ENCODE peak calls at places on chromosomes 5 and 9, in four cellular contexts. X is cardiac fibroblast, O is HFFc6, Z is lower lobe of right lung. G is an unnamed sample.

GRCh38 chr5:123482258-123482657 is 29.7 kb upstream of the CSNK1G3 start:
- DNase-seq in X (no peak), O (no peak), Z (no peak), G (no peak)

GRCh38 chr5:72065751-72066255 is 41.5 kb upstream of the MAP1B start:
- DNase-seq in X (peak; percentile 32), O (peak; percentile 37), Z (no peak), G (no peak)

GRCh38 chr5:159673538-159673937 is 242.7 kb upstream of the ADRA1B start:
- DNase-seq in X (no peak), O (no peak), Z (no peak), G (no peak)

GRCh38 chr5:37112383-37112991 is 136.7 kb downstream of the CPLANE1 start:
- DNase-seq in X (no peak), O (no peak), Z (no peak), G (no peak)

GRCh38 chr9:20981486-20981885 is 50.0 kb downstream of the HACD4 start:
- DNase-seq in X (peak; percentile 87), O (peak; percentile 80), Z (peak; percentile 54), G (no peak)

GRCh38 chr9:129671065-129671464 is 5.6 kb downstream of the PRRX2 start:
- DNase-seq in X (no peak), O (no peak), Z (no peak), G (no peak)

GRCh38 chr5:1161108-1161831 is 40.1 kb upstream of the SLC6A19 start:
- DNase-seq in X (no peak), O (no peak), Z (no peak), G (peak; percentile 84)

GRCh38 chr5:15702102-15702501 is 202.1 kb downstream of the FBXL7 start:
- DNase-seq in X (peak; percentile 70), O (peak; percentile 8), Z (no peak), G (no peak)

GRCh38 chr5:139417214-139417613 is 13.3 kb upstream of the SPATA24 start:
- DNase-seq in X (peak; percentile 44), O (no peak), Z (no peak), G (no peak)

GRCh38 chr5:59020611-59021285 is 437.9 kb downstream of the RAB3C start:
- DNase-seq in X (no peak), O (no peak), Z (no peak), G (no peak)

GRCh38 chr9:96071245-96072124 is 196.0 kb downstream of the ERCC6L2 start:
- DNase-seq in X (peak; percentile 48), O (peak; percentile 47), Z (no peak), G (no peak)

GRCh38 chr5:52787600-52788504 is at the start of the genes ITGA1 and PELO:
- DNase-seq in X (peak; percentile 88), O (peak; percentile 79), Z (peak; percentile 74), G (peak; percentile 79)

GRCh38 chr9:16319646-16320045 is 550.8 kb downstream of the BNC2 start:
- DNase-seq in X (no peak), O (no peak), Z (no peak), G (no peak)

GRCh38 chr9:134319306-134320194 is 6.7 kb upstream of the RXRA start:
- DNase-seq in X (no peak), O (no peak), Z (peak; percentile 30), G (peak; percentile 46)

GRCh38 chr5:119220576-119221197 is 135.1 kb upstream of the TNFAIP8 start:
- DNase-seq in X (no peak), O (no peak), Z (no peak), G (no peak)

GRCh38 chr5:132315529-132316067 is 21.4 kb downstream of the SLC22A4 start:
- DNase-seq in X (no peak), O (no peak), Z (no peak), G (no peak)

GRCh38 chr5:137609122-137609521 is 110.0 kb upstream of the SPOCK1 start:
- DNase-seq in X (peak; percentile 47), O (peak; percentile 73), Z (no peak), G (no peak)

GRCh38 chr5:95609711-95610110 is 10.2 kb upstream of the GPR150 start:
- DNase-seq in X (no peak), O (no peak), Z (no peak), G (no peak)

GRCh38 chr9:72526901-72527800 is 5.7 kb downstream of the TMC1 start:
- DNase-seq in X (peak; percentile 96), O (peak; percentile 93), Z (peak; percentile 78), G (peak; percentile 86)

GRCh38 chr5:176438959-176439757 is 9.0 kb upstream of the FAF2 start:
- DNase-seq in X (peak; percentile 67), O (peak; percentile 63), Z (no peak), G (no peak)

GRCh38 chr5:79845448-79846197 is 145.4 kb downstream of the MTX3 start:
- DNase-seq in X (peak; percentile 44), O (peak; percentile 76), Z (no peak), G (no peak)

GRCh38 chr5:143887901-143888648 is 76.1 kb downstream of the HMHB1 start:
- DNase-seq in X (peak; percentile 53), O (peak; percentile 85), Z (no peak), G (no peak)

GRCh38 chr9:134945509-134946275 is 28.0 kb upstream of the FCN1 start:
- DNase-seq in X (no peak), O (no peak), Z (no peak), G (no peak)

GRCh38 chr5:14581891-14582796 is 552 bp downstream of the OTULINL start:
- DNase-seq in X (peak; percentile 22), O (peak; percentile 23), Z (peak; percentile 84), G (peak; percentile 75)

GRCh38 chr9:98099898-98100297 is 19.1 kb downstream of the TRIM14 start:
- DNase-seq in X (no peak), O (no peak), Z (no peak), G (no peak)

GRCh38 chr5:548256-548655 is 24.0 kb upstream of the SLC9A3 start:
- DNase-seq in X (no peak), O (peak; percentile 36), Z (peak; percentile 63), G (no peak)

GRCh38 chr5:168669668-168670378 is 90.7 kb upstream of the PANK3 start:
- DNase-seq in X (no peak), O (no peak), Z (no peak), G (no peak)

GRCh38 chr5:168672888-168673287 is 93.7 kb upstream of the PANK3 start:
- DNase-seq in X (no peak), O (no peak), Z (no peak), G (no peak)

GRCh38 chr5:168672016-168672415 is 92.8 kb upstream of the PANK3 start:
- DNase-seq in X (no peak), O (no peak), Z (no peak), G (no peak)

GRCh38 chr5:168669156-168669555 is 90.0 kb upstream of the PANK3 start:
- DNase-seq in X (no peak), O (no peak), Z (no peak), G (no peak)

GRCh38 chr5:168670881-168671575 is 91.9 kb upstream of the PANK3 start:
- DNase-seq in X (no peak), O (no peak), Z (no peak), G (no peak)
- TF ChIP-seq CTCF in X (no peak), O (no peak), Z (no peak), G (no peak)

DNA sequence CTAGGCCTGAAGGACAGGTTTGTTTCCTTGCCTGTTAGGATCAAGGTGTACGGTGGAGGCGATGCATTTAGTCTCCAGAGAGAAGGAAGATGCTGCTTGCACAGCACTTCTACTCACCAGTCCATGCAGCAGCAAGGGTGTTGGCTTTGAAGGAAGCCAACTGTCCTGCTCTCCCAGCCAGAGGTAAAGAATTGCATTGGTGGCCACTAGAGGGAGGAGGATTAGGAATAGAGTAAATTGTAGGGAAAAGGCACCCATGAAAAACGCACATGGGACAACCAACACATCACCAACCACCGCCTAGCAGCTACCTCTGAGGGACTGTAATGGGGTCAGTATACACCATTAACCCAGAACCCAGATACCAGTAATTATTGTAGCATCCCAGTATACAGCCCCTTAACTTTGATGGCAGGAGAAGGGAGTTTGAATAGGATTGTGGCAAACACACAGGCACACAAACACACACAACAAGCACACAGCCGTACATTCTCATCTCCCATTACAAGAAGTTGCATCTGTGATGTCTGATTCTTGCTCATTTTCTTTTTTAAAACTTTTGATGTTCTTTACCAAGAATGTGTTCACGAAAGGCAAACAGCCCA is 267.7 kb downstream of the ADAMTS6 start:
- DNase-seq in X (peak; percentile 62), O (peak; percentile 22), Z (no peak), G (no peak)
- TF ChIP-seq CTCF in X (peak; percentile 64), O (peak; percentile 79), Z (peak; percentile 38), G (peak; percentile 72)

GRCh38 chr9:132670359-132670815 is at the start of gene GTF3C4:
- DNase-seq in X (peak; percentile 83), O (peak; percentile 66), Z (peak; percentile 92), G (peak; percentile 74)

GRCh38 chr9:132671620-132672412 is 1.6 kb downstream of the GTF3C4 start:
- DNase-seq in X (no peak), O (peak; percentile 5), Z (no peak), G (no peak)

GRCh38 chr9:132669329-132669635 is 501 bp downstream of the DDX31 start:
- DNase-seq in X (no peak), O (no peak), Z (no peak), G (no peak)

GRCh38 chr9:132670816-132671371 is 630 bp downstream of the GTF3C4 start:
- DNase-seq in X (peak; percentile 26), O (peak; percentile 12), Z (no peak), G (no peak)

GRCh38 chr9:132669636-132670358 is at the start of gene DDX31:
- DNase-seq in X (peak; percentile 85), O (peak; percentile 70), Z (peak; percentile 93), G (peak; percentile 77)
- TF ChIP-seq CTCF in X (no peak), O (peak; percentile 49), Z (no peak), G (no peak)

GRCh38 chr9:68685770-68686169 is 19.3 kb upstream of the PIP5K1B start:
- DNase-seq in X (no peak), O (no peak), Z (no peak), G (no peak)
- TF ChIP-seq CTCF in X (peak; percentile 5), O (peak; percentile 10), Z (peak; percentile 47), G (no peak)

GRCh38 chr5:56729488-56729887 is 85.9 kb upstream of the MAP3K1 start:
- DNase-seq in X (no peak), O (no peak), Z (no peak), G (no peak)
- TF ChIP-seq CTCF in X (no peak), O (no peak), Z (no peak), G (no peak)